ENCODE peak calls at places on chromosomes 6 and 20, in five cellular contexts. U is C1 segment of cervical spinal cord, Y is astrocyte of the spinal cord, P is H1, T is H7. B is an unnamed sample.

GRCh38 chr6:11143394-11144371 is 32.2 kb upstream of the ERVFRD-1 start:
- DNase-seq in U (no peak), Y (peak), P (no peak), T (no peak), B (peak)

GRCh38 chr6:109901976-109902375 is 76.1 kb upstream of the GPR6 start:
- DNase-seq in U (no peak), Y (no peak), P (no peak), T (no peak), B (no peak)

GRCh38 chr6:53701333-53702073 is 35.9 kb upstream of the KLHL31 start:
- DNase-seq in U (no peak), Y (no peak), P (no peak), T (no peak), B (no peak)

GRCh38 chr6:37366910-37367309 is 13.1 kb downstream of the RNF8 start:
- DNase-seq in U (no peak), Y (no peak), P (no peak), T (no peak), B (no peak)

GRCh38 chr6:142886431-142887170 is 58.4 kb downstream of the HIVEP2 start:
- DNase-seq in U (no peak), Y (peak), P (no peak), T (no peak), B (peak)

GRCh38 chr6:33981421-33981820 is 164.5 kb downstream of the GRM4 start:
- DNase-seq in U (no peak), Y (no peak), P (no peak), T (peak), B (no peak)

GRCh38 chr6:132391391-132392291 is 9.6 kb downstream of the MOXD1 start:
- DNase-seq in U (no peak), Y (peak), P (no peak), T (no peak), B (peak)

GRCh38 chr6:138275976-138276375 is 57.7 kb upstream of the PBOV1 start:
- DNase-seq in U (no peak), Y (no peak), P (no peak), T (peak), B (no peak)

GRCh38 chr6:32964776-32965175 is 3.6 kb upstream of the BRD2 start:
- DNase-seq in U (no peak), Y (no peak), P (no peak), T (no peak), B (no peak)

GRCh38 chr6:19891446-19891845 is 54.3 kb downstream of the ID4 start:
- DNase-seq in U (no peak), Y (no peak), P (no peak), T (no peak), B (no peak)

GRCh38 chr6:24864345-24864744 is 65.6 kb upstream of the ARMH2 start:
- DNase-seq in U (no peak), Y (peak), P (no peak), T (no peak), B (no peak)

GRCh38 chr20:5191829-5192569 is 65.2 kb downstream of the CDS2 start:
- DNase-seq in U (peak), Y (peak), P (no peak), T (peak), B (peak)

GRCh38 chr6:142258305-142258704 is 43.5 kb upstream of the ADGRG6 start:
- DNase-seq in U (no peak), Y (no peak), P (no peak), T (no peak), B (no peak)

GRCh38 chr20:53413188-53413631 is 180.4 kb downstream of the ZNF217 start:
- DNase-seq in U (no peak), Y (no peak), P (peak), T (peak), B (no peak)

GRCh38 chr6:28981391-28981832 is 23.7 kb downstream of the ZNF311 start:
- DNase-seq in U (peak), Y (peak), P (no peak), T (no peak), B (no peak)

GRCh38 chr20:54172856-54173652 is 732 bp downstream of the CYP24A1 start:
- DNase-seq in U (no peak), Y (peak), P (no peak), T (peak), B (peak)

GRCh38 chr6:11072080-11072479 is 21.6 kb upstream of the SMIM13 start:
- DNase-seq in U (no peak), Y (no peak), P (no peak), T (no peak), B (no peak)

GRCh38 chr20:25738198-25738597 is 41.5 kb upstream of the ZNF337 start:
- DNase-seq in U (no peak), Y (peak), P (no peak), T (no peak), B (no peak)

GRCh38 chr6:155315516-155315871 is 1.2 kb upstream of the TFB1M start:
- DNase-seq in U (no peak), Y (no peak), P (no peak), T (no peak), B (peak)

GRCh38 chr6:150065083-150065482 is 3.8 kb downstream of the ULBP3 start:
- DNase-seq in U (no peak), Y (no peak), P (no peak), T (no peak), B (no peak)

GRCh38 chr20:30484749-30485070 is 772.8 kb upstream of the DEFB115 start:
- DNase-seq in U (no peak), Y (no peak), P (no peak), T (peak), B (no peak)